ENCODE peak calls at places on chromosomes 6 and 20, in nine cellular contexts. K, O, W, P, D, I, G, U and H are unnamed samples.

GRCh38 chr20:2967841-2968240 is 75.6 kb upstream of the GNRH2 start:
- DNase-seq in P (no peak), I (no peak), U (no peak), G (no peak), K (no peak), W (no peak), O (no peak), D (no peak), H (no peak)

GRCh38 chr6:158782432-158783166 is 36.6 kb downstream of the EZR start:
- DNase-seq in O (no peak), U (no peak), D (no peak), P (no peak), I (no peak), K (no peak), W (no peak), G (no peak), H (no peak)

GRCh38 chr6:152635949-152636674 is 1.1 kb downstream of the SYNE1 start:
- DNase-seq in I (peak), G (no peak), K (no peak), U (peak), W (peak), O (no peak), D (peak), P (no peak), H (no peak)

GRCh38 chr6:103872683-103873082 is 987.0 kb downstream of the HACE1 start:
- DNase-seq in D (no peak), U (no peak), W (no peak), P (no peak), G (no peak), I (no peak), K (no peak), O (no peak), H (no peak)

GRCh38 chr20:17622086-17622850 is 52.4 kb downstream of the DSTN start:
- DNase-seq in O (no peak), I (peak), K (no peak), D (no peak), U (peak), P (no peak), W (no peak), G (no peak), H (no peak)

GRCh38 chr6:90429713-90430112 is 133.1 kb upstream of the BACH2 start:
- DNase-seq in U (no peak), K (no peak), O (peak), G (no peak), P (no peak), I (no peak), W (no peak), D (peak), H (no peak)

GRCh38 chr6:9504191-9504590 is 910.7 kb downstream of the TFAP2A start:
- DNase-seq in D (no peak), U (no peak), G (no peak), I (no peak), K (no peak), O (no peak), P (no peak), W (no peak), H (no peak)

GRCh38 chr6:159168536-159169192 is 536 bp upstream of the FNDC1 start:
- DNase-seq in U (peak), G (peak), O (peak), K (no peak), I (no peak), D (peak), P (no peak), W (peak), H (no peak)

GRCh38 chr6:20704325-20704724 is 170.1 kb downstream of the CDKAL1 start:
- DNase-seq in D (no peak), O (no peak), K (no peak), G (no peak), I (no peak), U (no peak), P (no peak), W (no peak), H (no peak)

GRCh38 chr20:36091561-36092423 is 62.7 kb upstream of the EPB41L1 start:
- DNase-seq in U (no peak), O (no peak), D (no peak), P (no peak), G (no peak), K (no peak), W (peak), I (no peak), H (no peak)

GRCh38 chr20:7710440-7710839 is 229.8 kb downstream of the HAO1 start:
- DNase-seq in O (peak), K (no peak), I (no peak), W (no peak), U (no peak), D (peak), G (no peak), P (no peak), H (no peak)

GRCh38 chr6:134065706-134066105 is 13.3 kb upstream of the SLC2A12 start:
- DNase-seq in U (no peak), P (peak), I (peak), K (no peak), W (peak), O (peak), D (peak), G (no peak), H (no peak)

GRCh38 chr6:89797317-89797716 is 22.3 kb downstream of the MDN1 start:
- DNase-seq in O (no peak), G (no peak), U (no peak), W (no peak), K (peak), I (no peak), P (no peak), D (peak), H (no peak)

GRCh38 chr6:163945813-163946212 is 531.3 kb downstream of the QKI start:
- DNase-seq in I (no peak), K (no peak), W (no peak), D (no peak), U (no peak), G (no peak), P (no peak), O (no peak), H (no peak)

GRCh38 chr6:408599-409102 is 17.1 kb downstream of the IRF4 start:
- DNase-seq in D (peak), I (no peak), K (no peak), O (peak), P (peak), U (no peak), G (no peak), W (peak), H (no peak)

GRCh38 chr6:13030421-13030820 is 297.9 kb downstream of the TBC1D7 start:
- DNase-seq in P (no peak), K (no peak), W (no peak), I (no peak), D (no peak), O (no peak), G (no peak), U (no peak), H (no peak)

GRCh38 chr6:106820412-106820852 is 154.1 kb downstream of the CD24 start:
- DNase-seq in D (peak), G (no peak), P (no peak), U (no peak), O (peak), W (no peak), K (no peak), I (no peak), H (no peak)

GRCh38 chr20:39025883-39026282 is 63.7 kb downstream of the DHX35 start:
- DNase-seq in O (no peak), P (no peak), K (no peak), G (no peak), I (no peak), W (no peak), D (no peak), U (no peak), H (no peak)

GRCh38 chr6:37791156-37791919 is 28.2 kb upstream of the ZFAND3 start:
- DNase-seq in D (peak), I (peak), K (peak), O (peak), G (peak), U (peak), P (peak), W (peak), H (peak)

GRCh38 chr6:87700729-87701675 is 1.0 kb downstream of the AKIRIN2 start:
- DNase-seq in K (no peak), P (peak), G (peak), W (peak), O (peak), I (peak), U (no peak), D (peak), H (no peak)

GRCh38 chr6:113644861-113645575 is 212.1 kb upstream of the MARCKS start:
- DNase-seq in P (peak), D (peak), K (no peak), I (no peak), W (no peak), U (no peak), G (no peak), O (no peak), H (no peak)

GRCh38 chr20:61608275-61609085 is 356.4 kb downstream of the CDH4 start:
- DNase-seq in P (no peak), W (peak), I (no peak), K (no peak), D (peak), O (peak), U (no peak), G (no peak), H (no peak)

GRCh38 chr20:10721112-10721896 is 47.5 kb upstream of the JAG1 start:
- DNase-seq in I (no peak), O (no peak), U (no peak), P (no peak), K (no peak), G (no peak), D (no peak), W (no peak), H (no peak)

GRCh38 chr20:409697-410559 is 1.8 kb downstream of the RBCK1 start:
- DNase-seq in G (no peak), U (no peak), K (no peak), P (no peak), W (no peak), I (no peak), O (no peak), D (no peak), H (no peak)

GRCh38 chr6:111642463-111643158 is 36.9 kb upstream of the TRAF3IP2 start:
- DNase-seq in I (peak), P (peak), D (peak), U (peak), W (peak), K (peak), O (peak), G (peak), H (no peak)

GRCh38 chr6:4936681-4937041 is 67.2 kb downstream of the RPP40 start:
- DNase-seq in O (peak), D (peak), W (no peak), U (no peak), I (peak), P (peak), G (peak), K (no peak), H (no peak)

GRCh38 chr20:38952153-38952552 is 10.0 kb upstream of the DHX35 start:
- DNase-seq in D (no peak), I (no peak), K (no peak), U (no peak), G (no peak), W (no peak), P (no peak), O (no peak), H (no peak)

GRCh38 chr20:2754426-2754825 is 46.0 kb downstream of the CPXM1 start:
- DNase-seq in I (no peak), W (no peak), U (peak), G (no peak), O (no peak), D (no peak), K (no peak), P (no peak), H (no peak)

GRCh38 chr6:11618533-11618932 is 81.0 kb downstream of the TMEM170B start:
- DNase-seq in I (peak), P (no peak), K (no peak), D (peak), U (no peak), W (no peak), G (no peak), O (peak), H (no peak)

GRCh38 chr6:51339728-51340127 is 521.1 kb downstream of the TFAP2B start:
- DNase-seq in D (no peak), K (no peak), O (no peak), U (no peak), P (no peak), G (no peak), I (no peak), W (peak), H (no peak)

GRCh38 chr6:159726196-159726917 is 949 bp upstream of the WTAP start:
- DNase-seq in I (no peak), U (no peak), O (no peak), P (no peak), D (peak), W (no peak), K (no peak), G (no peak), H (no peak)

GRCh38 chr6:106997392-106998257 is 23.1 kb upstream of the CD24 start:
- DNase-seq in W (peak), U (no peak), K (no peak), G (no peak), O (peak), I (peak), D (peak), P (peak), H (no peak)

DNA sequence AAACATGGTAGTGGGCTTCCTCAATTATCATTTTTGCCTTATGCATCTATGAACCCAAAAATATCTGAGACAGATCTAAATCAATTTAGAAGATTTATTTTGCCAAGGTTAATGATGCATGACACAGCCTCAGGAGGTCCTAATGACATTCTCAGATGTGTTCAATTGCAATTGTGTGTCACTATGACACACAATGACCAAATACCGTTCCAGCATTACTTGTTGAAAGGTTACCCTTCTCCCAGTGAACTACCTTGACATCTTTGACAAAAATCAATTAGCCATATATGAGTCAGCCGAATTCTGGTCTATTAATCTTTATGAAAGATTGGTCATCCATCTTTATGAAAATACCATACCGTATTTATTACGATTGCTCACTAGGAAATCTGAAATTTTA is 592.5 kb upstream of the GJE1 start:
- DNase-seq in P (no peak), W (no peak), G (no peak), O (no peak), U (no peak), D (no peak), K (no peak), I (no peak), H (no peak)
- TF ChIP-seq CTCF in P (no peak), W (no peak), G (no peak), O (no peak), U (no peak), D (no peak), K (no peak), I (no peak), H (no peak)

DNA sequence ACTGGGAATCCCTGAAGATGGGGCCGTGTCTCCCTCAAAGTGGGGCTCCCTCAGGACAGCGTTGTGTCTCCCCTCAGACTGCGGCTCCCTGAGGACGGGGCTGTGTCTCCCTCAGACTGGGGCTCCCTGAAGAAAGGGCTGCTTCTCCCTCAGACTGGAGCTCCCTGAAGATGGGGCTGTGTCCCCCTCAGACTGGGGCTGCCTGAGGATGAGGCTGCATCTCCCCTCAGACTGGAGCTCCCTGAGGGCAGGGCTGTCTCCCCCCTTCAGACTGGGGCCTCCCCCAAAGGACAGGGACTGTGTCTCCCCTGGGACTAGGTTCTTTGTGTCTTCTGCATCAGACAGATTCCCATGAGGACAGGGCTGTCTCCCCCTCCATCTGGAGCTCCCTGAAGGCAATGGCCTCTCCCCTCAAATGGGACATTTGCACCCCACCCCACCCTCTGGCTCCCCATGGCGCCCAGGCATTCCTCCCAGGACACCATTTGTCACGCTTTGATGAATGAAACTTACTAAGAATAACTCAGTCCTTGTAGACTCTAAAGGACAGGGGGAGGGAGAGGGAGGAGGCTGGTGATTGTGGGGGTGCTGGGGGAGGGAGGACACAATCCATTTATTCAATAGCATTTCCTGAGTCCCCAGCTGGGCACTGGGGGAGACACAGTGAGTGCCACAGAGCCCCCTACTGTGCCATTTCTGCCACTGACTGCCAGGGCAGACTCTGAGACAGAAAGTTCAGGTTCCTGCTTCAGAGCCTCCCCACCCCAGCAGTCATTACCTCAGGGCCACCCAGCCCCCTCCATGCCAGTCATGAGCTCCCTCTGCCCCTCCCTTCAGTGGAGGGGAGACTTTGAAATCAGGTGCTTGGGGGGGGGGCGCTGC is 122.4 kb downstream of the MRPL14 start:
- DNase-seq in U (no peak), P (no peak), I (no peak), O (peak), W (peak), G (no peak), D (no peak), K (no peak), H (no peak)
- TF ChIP-seq CTCF in U (no peak), P (peak), I (peak), O (peak), W (peak), G (peak), D (peak), K (peak), H (peak)

DNA sequence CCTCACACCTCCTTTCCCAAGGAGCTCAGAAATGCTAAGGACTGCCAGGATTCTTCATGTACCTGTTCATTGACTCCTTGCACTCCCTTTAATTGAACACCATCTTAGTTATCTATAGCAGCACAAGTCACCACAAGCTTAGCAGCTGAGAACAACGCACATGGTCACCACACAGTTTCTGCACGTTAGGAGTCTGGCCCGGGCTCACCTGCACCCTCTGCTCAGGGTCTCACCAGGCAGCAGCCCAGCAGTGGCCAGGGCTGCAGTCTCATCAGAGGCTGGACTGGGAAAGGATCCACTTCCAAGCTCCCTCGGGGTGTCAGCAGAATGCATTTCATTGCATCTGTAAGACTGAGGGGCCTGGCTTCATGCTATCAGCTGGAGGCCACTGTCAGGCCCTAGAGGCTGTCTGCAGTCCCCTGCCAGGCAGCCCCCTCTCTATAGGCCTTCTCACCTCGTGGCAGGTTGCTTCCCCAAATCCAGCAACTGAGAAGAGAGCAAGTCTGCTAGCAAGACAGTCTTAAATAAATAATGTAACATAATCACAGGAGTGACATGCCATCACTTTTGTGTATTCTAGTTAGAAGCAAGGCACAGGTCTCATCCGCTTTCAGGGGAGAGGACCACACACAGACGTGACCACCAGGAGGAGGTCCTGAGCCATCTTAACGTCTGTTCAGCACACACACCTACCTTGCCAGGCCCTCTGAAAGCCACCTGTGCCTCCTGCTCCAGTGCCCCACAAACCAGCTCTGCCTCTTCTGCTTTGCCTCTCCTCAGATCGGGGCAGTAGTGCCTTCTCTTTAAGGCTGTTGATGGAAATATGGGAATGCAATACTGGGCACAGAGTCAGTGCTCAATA is 165.2 kb upstream of the CST7 start:
- DNase-seq in O (peak), U (peak), I (peak), K (no peak), P (no peak), G (no peak), D (no peak), W (peak), H (peak)
- TF ChIP-seq CTCF in O (no peak), U (no peak), I (peak), K (no peak), P (peak), G (no peak), D (no peak), W (peak), H (no peak)

DNA sequence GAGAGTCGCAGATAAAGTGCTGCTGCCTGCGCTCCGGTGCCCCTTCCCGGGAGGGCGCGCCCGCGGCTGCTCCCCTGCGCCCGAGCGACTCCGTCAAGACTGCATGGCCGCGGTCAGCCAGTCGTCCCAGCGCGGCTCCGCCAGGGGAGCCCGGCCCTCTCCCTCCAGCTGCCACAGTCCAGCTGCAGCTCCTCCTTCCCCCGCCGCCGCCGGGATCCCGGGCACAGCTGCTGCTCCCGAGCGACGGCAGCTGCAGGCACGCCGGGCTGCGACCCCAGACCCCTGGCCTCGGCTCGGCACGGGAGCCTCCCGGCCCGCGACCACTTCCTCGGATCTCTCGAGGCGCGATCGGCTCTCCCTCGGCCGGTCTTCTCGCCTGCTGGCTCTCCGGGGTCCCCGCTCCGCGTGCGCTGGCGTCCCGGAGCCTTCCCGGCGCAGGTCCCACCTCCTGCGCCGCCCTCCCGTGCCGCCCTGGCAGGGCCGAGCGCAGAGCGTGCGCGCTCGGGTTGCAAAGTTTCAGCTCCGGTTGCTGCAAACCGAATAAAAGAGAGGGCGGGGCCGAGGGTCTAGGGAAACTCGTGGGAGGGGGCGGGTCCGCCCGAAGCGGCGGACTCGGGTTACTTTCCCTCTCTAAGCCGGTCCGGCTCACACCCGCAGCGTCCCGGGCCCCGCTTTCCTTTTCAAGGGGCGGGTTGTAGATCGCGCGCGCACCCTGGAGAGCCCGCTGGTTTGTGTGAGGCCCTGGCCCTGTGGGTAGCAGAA is at the start of gene CNKSR3:
- DNase-seq in W (peak), D (peak), I (peak), U (peak), K (peak), P (peak), O (peak), G (peak), H (peak)
- TF ChIP-seq CTCF in W (peak), D (no peak), I (no peak), U (no peak), K (no peak), P (no peak), O (no peak), G (no peak), H (no peak)

DNA sequence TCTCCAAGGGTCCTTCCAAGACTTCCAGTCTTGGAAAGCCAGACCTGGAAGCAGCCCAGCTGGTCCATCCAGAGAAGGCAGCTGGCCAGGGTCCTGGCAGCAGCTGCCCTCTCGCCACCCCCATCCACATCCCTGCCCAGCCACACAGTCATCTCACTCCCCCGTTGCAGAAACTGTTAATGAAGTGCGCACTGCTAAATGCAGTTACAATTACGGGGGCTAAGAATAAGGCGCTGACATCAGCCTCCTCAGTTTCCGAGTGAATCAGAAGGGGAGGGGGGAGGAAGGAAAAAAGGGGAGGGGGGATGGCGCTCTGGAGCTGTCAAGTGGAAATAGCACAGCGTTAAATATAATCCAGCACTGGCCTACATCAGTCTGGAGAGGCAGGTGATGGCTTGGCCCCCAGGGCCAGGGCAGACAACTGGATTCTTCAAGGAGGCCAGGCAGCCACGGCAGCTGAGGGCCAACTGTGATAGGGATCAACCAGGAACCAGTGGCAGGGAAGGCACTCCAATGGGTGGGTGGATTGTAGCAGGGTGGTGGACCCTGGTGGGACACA is 6.9 kb downstream of the RIMS4 start:
- DNase-seq in D (no peak), K (no peak), O (no peak), P (no peak), G (no peak), W (no peak), I (no peak), U (no peak), H (peak)
- TF ChIP-seq CTCF in D (no peak), K (no peak), O (no peak), P (no peak), G (no peak), W (no peak), I (no peak), U (no peak), H (no peak)